ENCODE peak calls at places on chromosomes 2 and 18, in nine cellular contexts. One of them, this sample, is unnamed.

GRCh38 chr2:19850526-19851050 is 51.2 kb downstream of the TTC32 start:
- DNase-seq in cardiac muscle cell: no peak
- DNase-seq in AG04450: no peak
- DNase-seq in thoracic aorta: no peak
- DNase-seq in effector memory CD4-positive, alpha-beta T cell: no peak
- DNase-seq in CD8-positive, alpha-beta T cell: no peak
- DNase-seq in HCT116: no peak
- DNase-seq in spleen: no peak
- DNase-seq in epithelial cell of proximal tubule: no peak
- DNase-seq in this sample: no peak

GRCh38 chr2:102080451-102081054 is 62.0 kb upstream of the IL1R1 start:
- DNase-seq in cardiac muscle cell: peak; percentile 52
- DNase-seq in AG04450: no peak
- DNase-seq in thoracic aorta: no peak
- DNase-seq in effector memory CD4-positive, alpha-beta T cell: no peak
- DNase-seq in CD8-positive, alpha-beta T cell: no peak
- DNase-seq in HCT116: peak; percentile 41
- DNase-seq in spleen: no peak
- DNase-seq in epithelial cell of proximal tubule: no peak
- DNase-seq in this sample: no peak

GRCh38 chr18:53191634-53192033 is 851.6 kb downstream of the DCC start:
- DNase-seq in cardiac muscle cell: no peak
- DNase-seq in AG04450: no peak
- DNase-seq in thoracic aorta: no peak
- DNase-seq in effector memory CD4-positive, alpha-beta T cell: no peak
- DNase-seq in CD8-positive, alpha-beta T cell: no peak
- DNase-seq in HCT116: no peak
- DNase-seq in spleen: no peak
- DNase-seq in epithelial cell of proximal tubule: no peak
- DNase-seq in this sample: no peak

GRCh38 chr2:30272761-30273573 is 41.6 kb downstream of the LBH start:
- DNase-seq in cardiac muscle cell: peak; percentile 75
- DNase-seq in AG04450: peak; percentile 38
- DNase-seq in thoracic aorta: no peak
- DNase-seq in effector memory CD4-positive, alpha-beta T cell: no peak
- DNase-seq in CD8-positive, alpha-beta T cell: no peak
- DNase-seq in HCT116: no peak
- DNase-seq in spleen: no peak
- DNase-seq in epithelial cell of proximal tubule: peak; percentile 64
- DNase-seq in this sample: no peak

GRCh38 chr2:233418761-233419625 is 64.7 kb downstream of the DGKD start:
- DNase-seq in cardiac muscle cell: peak; percentile 67
- DNase-seq in AG04450: no peak
- DNase-seq in thoracic aorta: peak; percentile 66
- DNase-seq in effector memory CD4-positive, alpha-beta T cell: peak; percentile 30
- DNase-seq in CD8-positive, alpha-beta T cell: peak; percentile 79
- DNase-seq in HCT116: peak; percentile 37
- DNase-seq in spleen: peak; percentile 91
- DNase-seq in epithelial cell of proximal tubule: no peak
- DNase-seq in this sample: peak; percentile 12

GRCh38 chr2:39648574-39648973 is 17.1 kb upstream of the TMEM178A start:
- DNase-seq in cardiac muscle cell: no peak
- DNase-seq in AG04450: no peak
- DNase-seq in thoracic aorta: no peak
- DNase-seq in effector memory CD4-positive, alpha-beta T cell: no peak
- DNase-seq in CD8-positive, alpha-beta T cell: no peak
- DNase-seq in HCT116: no peak
- DNase-seq in spleen: no peak
- DNase-seq in epithelial cell of proximal tubule: no peak
- DNase-seq in this sample: no peak

GRCh38 chr2:201797175-201797840 is 9.0 kb upstream of the CDK15 start:
- DNase-seq in cardiac muscle cell: no peak
- DNase-seq in AG04450: no peak
- DNase-seq in thoracic aorta: no peak
- DNase-seq in effector memory CD4-positive, alpha-beta T cell: no peak
- DNase-seq in CD8-positive, alpha-beta T cell: no peak
- DNase-seq in HCT116: no peak
- DNase-seq in spleen: no peak
- DNase-seq in epithelial cell of proximal tubule: peak; percentile 74
- DNase-seq in this sample: no peak

GRCh38 chr2:217793566-217794132 is 209.1 kb downstream of the TNS1 start:
- DNase-seq in cardiac muscle cell: no peak
- DNase-seq in AG04450: no peak
- DNase-seq in thoracic aorta: no peak
- DNase-seq in effector memory CD4-positive, alpha-beta T cell: no peak
- DNase-seq in CD8-positive, alpha-beta T cell: peak; percentile 25
- DNase-seq in HCT116: no peak
- DNase-seq in spleen: no peak
- DNase-seq in epithelial cell of proximal tubule: no peak
- DNase-seq in this sample: no peak

GRCh38 chr2:198656869-198657268 is 800.9 kb downstream of the SATB2 start:
- DNase-seq in cardiac muscle cell: no peak
- DNase-seq in AG04450: no peak
- DNase-seq in thoracic aorta: no peak
- DNase-seq in effector memory CD4-positive, alpha-beta T cell: no peak
- DNase-seq in CD8-positive, alpha-beta T cell: no peak
- DNase-seq in HCT116: no peak
- DNase-seq in spleen: no peak
- DNase-seq in epithelial cell of proximal tubule: no peak
- DNase-seq in this sample: no peak

GRCh38 chr2:98474979-98475632 is 30.4 kb downstream of the INPP4A start:
- DNase-seq in cardiac muscle cell: no peak
- DNase-seq in AG04450: no peak
- DNase-seq in thoracic aorta: no peak
- DNase-seq in effector memory CD4-positive, alpha-beta T cell: no peak
- DNase-seq in CD8-positive, alpha-beta T cell: no peak
- DNase-seq in HCT116: no peak
- DNase-seq in spleen: no peak
- DNase-seq in epithelial cell of proximal tubule: no peak
- DNase-seq in this sample: no peak

GRCh38 chr2:98473995-98474780 is 29.5 kb downstream of the INPP4A start:
- DNase-seq in cardiac muscle cell: no peak
- DNase-seq in AG04450: no peak
- DNase-seq in thoracic aorta: no peak
- DNase-seq in effector memory CD4-positive, alpha-beta T cell: no peak
- DNase-seq in CD8-positive, alpha-beta T cell: no peak
- DNase-seq in HCT116: no peak
- DNase-seq in spleen: peak; percentile 69
- DNase-seq in epithelial cell of proximal tubule: no peak
- DNase-seq in this sample: no peak

GRCh38 chr2:98472132-98472650 is 27.5 kb downstream of the INPP4A start:
- DNase-seq in cardiac muscle cell: no peak
- DNase-seq in AG04450: no peak
- DNase-seq in thoracic aorta: no peak
- DNase-seq in effector memory CD4-positive, alpha-beta T cell: no peak
- DNase-seq in CD8-positive, alpha-beta T cell: no peak
- DNase-seq in HCT116: no peak
- DNase-seq in spleen: peak; percentile 60
- DNase-seq in epithelial cell of proximal tubule: no peak
- DNase-seq in this sample: no peak

GRCh38 chr2:98471402-98472131 is 26.9 kb downstream of the INPP4A start:
- DNase-seq in cardiac muscle cell: no peak
- DNase-seq in AG04450: no peak
- DNase-seq in thoracic aorta: no peak
- DNase-seq in effector memory CD4-positive, alpha-beta T cell: no peak
- DNase-seq in CD8-positive, alpha-beta T cell: no peak
- DNase-seq in HCT116: no peak
- DNase-seq in spleen: no peak
- DNase-seq in epithelial cell of proximal tubule: no peak
- DNase-seq in this sample: peak; percentile 49

GRCh38 chr2:98472961-98473746 is 28.5 kb downstream of the INPP4A start:
- DNase-seq in cardiac muscle cell: no peak
- DNase-seq in AG04450: no peak
- DNase-seq in thoracic aorta: no peak
- DNase-seq in effector memory CD4-positive, alpha-beta T cell: no peak
- DNase-seq in CD8-positive, alpha-beta T cell: no peak
- DNase-seq in HCT116: no peak
- DNase-seq in spleen: peak; percentile 58
- DNase-seq in epithelial cell of proximal tubule: no peak
- DNase-seq in this sample: no peak
- H3K4me3 ChIP-seq in cardiac muscle cell: no peak overlapping the region
- H3K4me3 ChIP-seq in AG04450: no peak overlapping the region
- H3K4me3 ChIP-seq in thoracic aorta: no peak overlapping the region
- H3K4me3 ChIP-seq in effector memory CD4-positive, alpha-beta T cell: peak overlapping the region; percentile 22
- H3K4me3 ChIP-seq in CD8-positive, alpha-beta T cell: peak overlapping the region; percentile 20
- H3K4me3 ChIP-seq in HCT116: no peak overlapping the region
- H3K4me3 ChIP-seq in spleen: no peak overlapping the region
- H3K4me3 ChIP-seq in epithelial cell of proximal tubule: no peak overlapping the region
- H3K4me3 ChIP-seq in this sample: no peak overlapping the region

GRCh38 chr2:47595690-47596089 is 187.3 kb upstream of the MSH6 start:
- DNase-seq in cardiac muscle cell: peak; percentile 15
- DNase-seq in AG04450: no peak
- DNase-seq in thoracic aorta: no peak
- DNase-seq in effector memory CD4-positive, alpha-beta T cell: no peak
- DNase-seq in CD8-positive, alpha-beta T cell: no peak
- DNase-seq in HCT116: no peak
- DNase-seq in spleen: no peak
- DNase-seq in epithelial cell of proximal tubule: no peak
- DNase-seq in this sample: no peak

GRCh38 chr2:47594656-47595055 is 188.3 kb upstream of the MSH6 start:
- DNase-seq in cardiac muscle cell: peak; percentile 60
- DNase-seq in AG04450: no peak
- DNase-seq in thoracic aorta: no peak
- DNase-seq in effector memory CD4-positive, alpha-beta T cell: no peak
- DNase-seq in CD8-positive, alpha-beta T cell: no peak
- DNase-seq in HCT116: no peak
- DNase-seq in spleen: no peak
- DNase-seq in epithelial cell of proximal tubule: no peak
- DNase-seq in this sample: no peak

GRCh38 chr2:47595115-47595514 is 187.8 kb upstream of the MSH6 start:
- DNase-seq in cardiac muscle cell: no peak
- DNase-seq in AG04450: no peak
- DNase-seq in thoracic aorta: no peak
- DNase-seq in effector memory CD4-positive, alpha-beta T cell: no peak
- DNase-seq in CD8-positive, alpha-beta T cell: no peak
- DNase-seq in HCT116: no peak
- DNase-seq in spleen: no peak
- DNase-seq in epithelial cell of proximal tubule: no peak
- DNase-seq in this sample: no peak

DNA sequence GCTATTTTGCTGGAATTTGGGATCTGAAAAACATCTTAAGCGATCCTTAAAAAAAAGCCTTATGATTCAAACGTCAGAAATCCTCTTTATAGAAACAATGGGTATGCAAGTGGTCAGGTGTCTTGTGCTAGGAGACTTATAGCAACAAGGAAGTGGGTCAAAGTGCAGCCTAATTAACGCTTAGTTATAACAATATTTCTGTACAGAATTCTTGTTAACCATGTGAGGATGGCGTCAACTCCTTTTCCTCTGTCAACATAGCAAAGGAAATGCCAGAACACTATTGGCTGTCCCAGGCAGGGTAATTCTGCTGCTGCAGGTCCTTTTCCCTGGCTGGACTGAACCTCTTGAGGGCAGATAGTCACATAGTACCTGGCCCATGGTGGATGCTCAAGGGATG is 189.4 kb downstream of the MSH2 start:
- DNase-seq in cardiac muscle cell: no peak
- DNase-seq in AG04450: no peak
- DNase-seq in thoracic aorta: no peak
- DNase-seq in effector memory CD4-positive, alpha-beta T cell: no peak
- DNase-seq in CD8-positive, alpha-beta T cell: no peak
- DNase-seq in HCT116: no peak
- DNase-seq in spleen: no peak
- DNase-seq in epithelial cell of proximal tubule: no peak
- DNase-seq in this sample: no peak
- H3K4me3 ChIP-seq in cardiac muscle cell: no peak overlapping the region
- H3K4me3 ChIP-seq in AG04450: no peak overlapping the region
- H3K4me3 ChIP-seq in thoracic aorta: no peak overlapping the region
- H3K4me3 ChIP-seq in effector memory CD4-positive, alpha-beta T cell: no peak overlapping the region
- H3K4me3 ChIP-seq in CD8-positive, alpha-beta T cell: no peak overlapping the region
- H3K4me3 ChIP-seq in HCT116: no peak overlapping the region
- H3K4me3 ChIP-seq in spleen: no peak overlapping the region
- H3K4me3 ChIP-seq in epithelial cell of proximal tubule: no peak overlapping the region
- H3K4me3 ChIP-seq in this sample: no peak overlapping the region

GRCh38 chr2:177782613-177783012 is 290.0 kb downstream of the PDE11A start:
- DNase-seq in cardiac muscle cell: no peak
- DNase-seq in AG04450: no peak
- DNase-seq in thoracic aorta: no peak
- DNase-seq in effector memory CD4-positive, alpha-beta T cell: no peak
- DNase-seq in CD8-positive, alpha-beta T cell: no peak
- DNase-seq in HCT116: no peak
- DNase-seq in spleen: no peak
- DNase-seq in epithelial cell of proximal tubule: no peak
- DNase-seq in this sample: no peak

GRCh38 chr2:177783835-177784448 is 288.6 kb downstream of the PDE11A start:
- DNase-seq in cardiac muscle cell: peak; percentile 92
- DNase-seq in AG04450: no peak
- DNase-seq in thoracic aorta: no peak
- DNase-seq in effector memory CD4-positive, alpha-beta T cell: no peak
- DNase-seq in CD8-positive, alpha-beta T cell: no peak
- DNase-seq in HCT116: no peak
- DNase-seq in spleen: no peak
- DNase-seq in epithelial cell of proximal tubule: no peak
- DNase-seq in this sample: no peak

GRCh38 chr2:177783091-177783490 is 289.5 kb downstream of the PDE11A start:
- DNase-seq in cardiac muscle cell: peak; percentile 1
- DNase-seq in AG04450: no peak
- DNase-seq in thoracic aorta: no peak
- DNase-seq in effector memory CD4-positive, alpha-beta T cell: no peak
- DNase-seq in CD8-positive, alpha-beta T cell: no peak
- DNase-seq in HCT116: no peak
- DNase-seq in spleen: no peak
- DNase-seq in epithelial cell of proximal tubule: no peak
- DNase-seq in this sample: no peak

GRCh38 chr2:177778472-177778871 is 294.1 kb downstream of the PDE11A start:
- DNase-seq in cardiac muscle cell: no peak
- DNase-seq in AG04450: no peak
- DNase-seq in thoracic aorta: no peak
- DNase-seq in effector memory CD4-positive, alpha-beta T cell: no peak
- DNase-seq in CD8-positive, alpha-beta T cell: no peak
- DNase-seq in HCT116: no peak
- DNase-seq in spleen: no peak
- DNase-seq in epithelial cell of proximal tubule: no peak
- DNase-seq in this sample: no peak

GRCh38 chr2:177784449-177784845 is 288.1 kb downstream of the PDE11A start:
- DNase-seq in cardiac muscle cell: peak; percentile 80
- DNase-seq in AG04450: no peak
- DNase-seq in thoracic aorta: no peak
- DNase-seq in effector memory CD4-positive, alpha-beta T cell: no peak
- DNase-seq in CD8-positive, alpha-beta T cell: no peak
- DNase-seq in HCT116: no peak
- DNase-seq in spleen: no peak
- DNase-seq in epithelial cell of proximal tubule: no peak
- DNase-seq in this sample: no peak
- H3K4me3 ChIP-seq in cardiac muscle cell: no peak overlapping the region
- H3K4me3 ChIP-seq in AG04450: no peak overlapping the region
- H3K4me3 ChIP-seq in thoracic aorta: peak overlapping the region; percentile 29
- H3K4me3 ChIP-seq in effector memory CD4-positive, alpha-beta T cell: no peak overlapping the region
- H3K4me3 ChIP-seq in CD8-positive, alpha-beta T cell: no peak overlapping the region
- H3K4me3 ChIP-seq in HCT116: no peak overlapping the region
- H3K4me3 ChIP-seq in spleen: no peak overlapping the region
- H3K4me3 ChIP-seq in epithelial cell of proximal tubule: no peak overlapping the region
- H3K4me3 ChIP-seq in this sample: no peak overlapping the region

DNA sequence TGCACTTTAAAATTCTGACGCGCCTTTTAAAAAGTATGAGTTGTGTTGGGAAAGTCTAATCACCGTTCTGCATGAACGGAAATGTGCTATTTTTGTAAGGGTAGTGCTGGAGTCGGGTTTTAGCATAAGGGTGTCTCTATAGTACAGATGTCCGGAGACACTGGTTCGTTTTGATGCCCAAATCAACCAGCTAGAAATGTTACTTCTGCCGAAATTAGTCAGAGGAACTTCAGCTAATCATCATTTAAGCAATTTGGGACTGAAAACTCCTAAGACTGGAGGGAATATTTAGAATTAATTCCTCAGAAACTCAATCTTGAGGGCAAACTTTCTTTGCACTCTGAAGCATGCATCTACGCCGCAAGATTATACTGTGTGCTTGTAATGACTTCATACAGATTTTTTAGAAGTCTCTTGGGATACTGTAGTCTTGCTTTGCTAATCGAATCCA is 270.7 kb upstream of the TCF4 start:
- DNase-seq in cardiac muscle cell: peak; percentile 31
- DNase-seq in AG04450: no peak
- DNase-seq in thoracic aorta: no peak
- DNase-seq in effector memory CD4-positive, alpha-beta T cell: no peak
- DNase-seq in CD8-positive, alpha-beta T cell: no peak
- DNase-seq in HCT116: no peak
- DNase-seq in spleen: no peak
- DNase-seq in epithelial cell of proximal tubule: no peak
- DNase-seq in this sample: no peak
- H3K4me3 ChIP-seq in cardiac muscle cell: no peak overlapping the region
- H3K4me3 ChIP-seq in AG04450: no peak overlapping the region
- H3K4me3 ChIP-seq in thoracic aorta: peak overlapping the region; percentile 64
- H3K4me3 ChIP-seq in effector memory CD4-positive, alpha-beta T cell: no peak overlapping the region
- H3K4me3 ChIP-seq in CD8-positive, alpha-beta T cell: no peak overlapping the region
- H3K4me3 ChIP-seq in HCT116: no peak overlapping the region
- H3K4me3 ChIP-seq in spleen: no peak overlapping the region
- H3K4me3 ChIP-seq in epithelial cell of proximal tubule: no peak overlapping the region
- H3K4me3 ChIP-seq in this sample: no peak overlapping the region

This sample was measured in testis.